ENCODE peak calls at places on chromosomes 12 and 14, in seven cellular contexts. One of them, this sample, is unnamed.

GRCh38 chr12:97017213-97017612 is 110.2 kb downstream of the NEDD1 start:
- DNase-seq in pancreas: no peak
- DNase-seq in astrocyte of the spinal cord: no peak
- DNase-seq in psoas muscle: no peak
- DNase-seq in SK-N-MC: no peak
- DNase-seq in adipocyte: no peak
- DNase-seq in CD8-positive, alpha-beta memory T cell: no peak
- DNase-seq in this sample: no peak

GRCh38 chr14:105093426-105094192 is 28.4 kb upstream of the GPR132 start:
- DNase-seq in pancreas: peak
- DNase-seq in astrocyte of the spinal cord: peak
- DNase-seq in psoas muscle: no peak
- DNase-seq in SK-N-MC: no peak
- DNase-seq in adipocyte: peak
- DNase-seq in CD8-positive, alpha-beta memory T cell: peak
- DNase-seq in this sample: peak

GRCh38 chr14:105287249-105288102 is 13.3 kb downstream of the BRF1 start:
- DNase-seq in pancreas: no peak
- DNase-seq in astrocyte of the spinal cord: no peak
- DNase-seq in psoas muscle: no peak
- DNase-seq in SK-N-MC: no peak
- DNase-seq in adipocyte: no peak
- DNase-seq in CD8-positive, alpha-beta memory T cell: no peak
- DNase-seq in this sample: no peak

GRCh38 chr12:88448337-88448944 is 131.8 kb downstream of the KITLG start:
- DNase-seq in pancreas: no peak
- DNase-seq in astrocyte of the spinal cord: peak
- DNase-seq in psoas muscle: no peak
- DNase-seq in SK-N-MC: no peak
- DNase-seq in adipocyte: no peak
- DNase-seq in CD8-positive, alpha-beta memory T cell: no peak
- DNase-seq in this sample: no peak

GRCh38 chr12:1309610-1310009 is 284.8 kb downstream of the FBXL14 start:
- DNase-seq in pancreas: no peak
- DNase-seq in astrocyte of the spinal cord: no peak
- DNase-seq in psoas muscle: no peak
- DNase-seq in SK-N-MC: no peak
- DNase-seq in adipocyte: no peak
- DNase-seq in CD8-positive, alpha-beta memory T cell: no peak
- DNase-seq in this sample: no peak

GRCh38 chr14:79480212-79480611 is 731.1 kb downstream of the DIO2 start:
- DNase-seq in pancreas: no peak
- DNase-seq in astrocyte of the spinal cord: no peak
- DNase-seq in psoas muscle: no peak
- DNase-seq in SK-N-MC: no peak
- DNase-seq in adipocyte: no peak
- DNase-seq in CD8-positive, alpha-beta memory T cell: no peak
- DNase-seq in this sample: no peak

GRCh38 chr12:71438670-71439361 is 782 bp upstream of the LGR5 start:
- DNase-seq in pancreas: no peak
- DNase-seq in astrocyte of the spinal cord: peak
- DNase-seq in psoas muscle: no peak
- DNase-seq in SK-N-MC: no peak
- DNase-seq in adipocyte: peak
- DNase-seq in CD8-positive, alpha-beta memory T cell: no peak
- DNase-seq in this sample: peak

GRCh38 chr12:86257173-86257572 is 982 bp upstream of the MGAT4C start:
- DNase-seq in pancreas: no peak
- DNase-seq in astrocyte of the spinal cord: no peak
- DNase-seq in psoas muscle: no peak
- DNase-seq in SK-N-MC: no peak
- DNase-seq in adipocyte: no peak
- DNase-seq in CD8-positive, alpha-beta memory T cell: no peak
- DNase-seq in this sample: no peak

GRCh38 chr12:131066207-131066885 is 112.6 kb downstream of the ADGRD1 start:
- DNase-seq in pancreas: no peak
- DNase-seq in astrocyte of the spinal cord: no peak
- DNase-seq in psoas muscle: peak
- DNase-seq in SK-N-MC: no peak
- DNase-seq in adipocyte: no peak
- DNase-seq in CD8-positive, alpha-beta memory T cell: no peak
- DNase-seq in this sample: no peak

GRCh38 chr12:121789800-121790748 is 3.4 kb downstream of the RHOF start:
- DNase-seq in pancreas: no peak
- DNase-seq in astrocyte of the spinal cord: no peak
- DNase-seq in psoas muscle: peak
- DNase-seq in SK-N-MC: no peak
- DNase-seq in adipocyte: no peak
- DNase-seq in CD8-positive, alpha-beta memory T cell: peak
- DNase-seq in this sample: no peak

GRCh38 chr12:4849024-4849594 is 60.6 kb upstream of the KCNA1 start:
- DNase-seq in pancreas: no peak
- DNase-seq in astrocyte of the spinal cord: peak
- DNase-seq in psoas muscle: no peak
- DNase-seq in SK-N-MC: no peak
- DNase-seq in adipocyte: peak
- DNase-seq in CD8-positive, alpha-beta memory T cell: no peak
- DNase-seq in this sample: peak

GRCh38 chr12:84986586-84986985 is 49.5 kb downstream of the TSPAN19 start:
- DNase-seq in pancreas: no peak
- DNase-seq in astrocyte of the spinal cord: no peak
- DNase-seq in psoas muscle: no peak
- DNase-seq in SK-N-MC: no peak
- DNase-seq in adipocyte: no peak
- DNase-seq in CD8-positive, alpha-beta memory T cell: no peak
- DNase-seq in this sample: no peak

GRCh38 chr12:553216-554000 is 93.7 kb downstream of the B4GALNT3 start:
- DNase-seq in pancreas: no peak
- DNase-seq in astrocyte of the spinal cord: no peak
- DNase-seq in psoas muscle: no peak
- DNase-seq in SK-N-MC: no peak
- DNase-seq in adipocyte: no peak
- DNase-seq in CD8-positive, alpha-beta memory T cell: peak
- DNase-seq in this sample: no peak

GRCh38 chr14:101761881-101762529 is 496 bp downstream of the PPP2R5C start:
- DNase-seq in pancreas: peak
- DNase-seq in astrocyte of the spinal cord: no peak
- DNase-seq in psoas muscle: no peak
- DNase-seq in SK-N-MC: no peak
- DNase-seq in adipocyte: peak
- DNase-seq in CD8-positive, alpha-beta memory T cell: peak
- DNase-seq in this sample: no peak

DNA sequence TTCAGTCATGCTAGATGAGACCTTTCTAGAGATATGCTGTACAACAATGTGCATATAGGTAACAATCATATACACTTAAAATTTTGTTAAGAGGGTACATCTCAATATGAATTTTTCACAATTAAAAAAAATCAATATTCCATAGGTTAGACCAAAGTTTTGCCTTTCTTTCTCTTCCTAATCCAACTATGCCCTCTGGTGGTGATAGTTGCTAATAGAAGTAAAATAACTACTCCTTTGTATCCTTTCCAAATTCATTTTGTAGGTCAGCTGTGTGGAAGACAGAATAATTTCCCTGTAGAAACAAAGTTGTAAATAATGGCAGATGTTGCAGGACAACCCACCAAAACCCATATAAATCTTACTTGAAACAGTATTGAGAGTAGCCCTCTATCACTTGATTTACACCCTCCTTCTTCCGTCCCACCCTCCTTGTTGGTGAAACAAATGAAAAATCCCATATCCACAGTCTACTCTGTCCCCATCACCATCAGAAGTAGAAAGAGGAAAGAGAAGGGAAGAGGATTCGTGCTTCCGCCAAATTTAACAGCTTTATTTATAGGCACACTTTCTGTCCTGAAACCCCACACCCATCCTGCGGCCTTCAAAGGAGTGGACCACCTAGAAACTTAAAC is 34.2 kb upstream of the KICS2 start:
- DNase-seq in pancreas: no peak
- DNase-seq in astrocyte of the spinal cord: peak
- DNase-seq in psoas muscle: no peak
- DNase-seq in SK-N-MC: peak
- DNase-seq in adipocyte: peak
- DNase-seq in CD8-positive, alpha-beta memory T cell: peak
- DNase-seq in this sample: peak
- H3K4me3 ChIP-seq in pancreas: no peak
- H3K4me3 ChIP-seq in astrocyte of the spinal cord: no peak
- H3K4me3 ChIP-seq in psoas muscle: no peak
- H3K4me3 ChIP-seq in SK-N-MC: no peak
- H3K4me3 ChIP-seq in adipocyte: no peak
- H3K4me3 ChIP-seq in CD8-positive, alpha-beta memory T cell: no peak
- H3K4me3 ChIP-seq in this sample: no peak

GRCh38 chr12:32894566-32894965 is 2.0 kb downstream of the PKP2 start:
- DNase-seq in pancreas: no peak
- DNase-seq in astrocyte of the spinal cord: no peak
- DNase-seq in psoas muscle: no peak
- DNase-seq in SK-N-MC: no peak
- DNase-seq in adipocyte: no peak
- DNase-seq in CD8-positive, alpha-beta memory T cell: no peak
- DNase-seq in this sample: no peak

GRCh38 chr12:32897276-32897615 is 669 bp upstream of the PKP2 start:
- DNase-seq in pancreas: no peak
- DNase-seq in astrocyte of the spinal cord: no peak
- DNase-seq in psoas muscle: no peak
- DNase-seq in SK-N-MC: no peak
- DNase-seq in adipocyte: no peak
- DNase-seq in CD8-positive, alpha-beta memory T cell: no peak
- DNase-seq in this sample: peak

GRCh38 chr12:32895688-32896437 is 714 bp downstream of the PKP2 start:
- DNase-seq in pancreas: peak
- DNase-seq in astrocyte of the spinal cord: no peak
- DNase-seq in psoas muscle: no peak
- DNase-seq in SK-N-MC: no peak
- DNase-seq in adipocyte: no peak
- DNase-seq in CD8-positive, alpha-beta memory T cell: no peak
- DNase-seq in this sample: no peak

GRCh38 chr12:32897688-32898573 is 1.4 kb upstream of the PKP2 start:
- DNase-seq in pancreas: no peak
- DNase-seq in astrocyte of the spinal cord: no peak
- DNase-seq in psoas muscle: no peak
- DNase-seq in SK-N-MC: no peak
- DNase-seq in adipocyte: no peak
- DNase-seq in CD8-positive, alpha-beta memory T cell: no peak
- DNase-seq in this sample: no peak

DNA sequence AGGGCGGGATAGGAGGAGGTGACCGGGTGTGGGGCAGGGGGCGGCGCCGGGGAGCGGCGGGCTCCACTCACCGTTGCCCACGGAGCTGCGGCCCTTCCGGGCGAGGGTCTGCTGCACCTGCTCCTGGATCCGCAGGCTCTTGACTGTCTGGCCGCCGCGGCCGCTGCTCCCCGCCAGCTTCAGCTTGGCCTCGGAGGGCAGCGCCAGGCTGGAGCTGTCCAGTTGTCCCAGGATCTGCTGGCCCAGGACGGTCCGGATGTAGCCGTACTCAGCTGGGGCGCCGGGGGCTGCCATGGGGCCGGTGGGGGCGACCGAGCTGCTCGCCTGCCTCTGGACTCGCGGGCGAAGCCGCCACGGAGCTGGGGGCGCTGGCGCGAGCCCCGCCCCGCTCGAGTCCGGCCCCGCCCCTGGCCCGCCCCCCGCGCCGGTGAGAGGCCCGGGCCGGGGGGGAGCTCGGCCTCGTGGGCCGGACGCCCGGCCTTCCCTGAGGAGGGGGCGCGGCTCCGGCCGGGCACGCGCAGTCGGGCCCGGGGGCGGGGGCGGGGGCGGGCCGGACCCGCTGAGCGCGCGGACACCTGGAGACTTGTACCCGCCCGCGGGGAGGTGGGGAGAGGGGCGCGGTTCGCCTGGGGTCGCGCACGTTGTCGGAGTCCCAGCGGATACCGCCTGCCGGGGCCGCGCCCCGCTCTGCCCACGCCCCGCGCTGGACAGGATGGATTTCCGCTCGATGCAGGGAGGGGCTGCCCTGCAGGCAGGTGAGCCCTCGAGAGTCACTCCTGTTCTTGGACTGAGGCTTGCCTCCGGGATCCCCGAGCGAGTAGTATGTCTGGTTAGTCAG is at the start of gene PKP2:
- DNase-seq in pancreas: peak
- DNase-seq in astrocyte of the spinal cord: peak
- DNase-seq in psoas muscle: peak
- DNase-seq in SK-N-MC: no peak
- DNase-seq in adipocyte: no peak
- DNase-seq in CD8-positive, alpha-beta memory T cell: no peak
- DNase-seq in this sample: peak
- H3K4me3 ChIP-seq in pancreas: peak
- H3K4me3 ChIP-seq in astrocyte of the spinal cord: peak
- H3K4me3 ChIP-seq in psoas muscle: peak
- H3K4me3 ChIP-seq in SK-N-MC: peak
- H3K4me3 ChIP-seq in adipocyte: peak
- H3K4me3 ChIP-seq in CD8-positive, alpha-beta memory T cell: peak
- H3K4me3 ChIP-seq in this sample: peak

GRCh38 chr12:6278439-6279255 is 31.8 kb upstream of the PLEKHG6 start:
- DNase-seq in pancreas: peak
- DNase-seq in astrocyte of the spinal cord: peak
- DNase-seq in psoas muscle: peak
- DNase-seq in SK-N-MC: no peak
- DNase-seq in adipocyte: peak
- DNase-seq in CD8-positive, alpha-beta memory T cell: peak
- DNase-seq in this sample: peak

GRCh38 chr12:6279631-6280030 is 30.9 kb upstream of the PLEKHG6 start:
- DNase-seq in pancreas: no peak
- DNase-seq in astrocyte of the spinal cord: no peak
- DNase-seq in psoas muscle: no peak
- DNase-seq in SK-N-MC: no peak
- DNase-seq in adipocyte: no peak
- DNase-seq in CD8-positive, alpha-beta memory T cell: no peak
- DNase-seq in this sample: no peak

GRCh38 chr12:6280053-6280469 is 30.4 kb upstream of the PLEKHG6 start:
- DNase-seq in pancreas: peak
- DNase-seq in astrocyte of the spinal cord: peak
- DNase-seq in psoas muscle: no peak
- DNase-seq in SK-N-MC: no peak
- DNase-seq in adipocyte: peak
- DNase-seq in CD8-positive, alpha-beta memory T cell: no peak
- DNase-seq in this sample: peak

GRCh38 chr12:6277982-6278438 is 32.5 kb upstream of the PLEKHG6 start:
- DNase-seq in pancreas: peak
- DNase-seq in astrocyte of the spinal cord: no peak
- DNase-seq in psoas muscle: no peak
- DNase-seq in SK-N-MC: no peak
- DNase-seq in adipocyte: no peak
- DNase-seq in CD8-positive, alpha-beta memory T cell: no peak
- DNase-seq in this sample: no peak

GRCh38 chr12:6279256-6279628 is 31.2 kb upstream of the PLEKHG6 start:
- DNase-seq in pancreas: no peak
- DNase-seq in astrocyte of the spinal cord: no peak
- DNase-seq in psoas muscle: no peak
- DNase-seq in SK-N-MC: no peak
- DNase-seq in adipocyte: no peak
- DNase-seq in CD8-positive, alpha-beta memory T cell: no peak
- DNase-seq in this sample: no peak
- H3K4me3 ChIP-seq in pancreas: peak
- H3K4me3 ChIP-seq in astrocyte of the spinal cord: no peak
- H3K4me3 ChIP-seq in psoas muscle: peak
- H3K4me3 ChIP-seq in SK-N-MC: no peak
- H3K4me3 ChIP-seq in adipocyte: no peak
- H3K4me3 ChIP-seq in CD8-positive, alpha-beta memory T cell: no peak
- H3K4me3 ChIP-seq in this sample: no peak

DNA sequence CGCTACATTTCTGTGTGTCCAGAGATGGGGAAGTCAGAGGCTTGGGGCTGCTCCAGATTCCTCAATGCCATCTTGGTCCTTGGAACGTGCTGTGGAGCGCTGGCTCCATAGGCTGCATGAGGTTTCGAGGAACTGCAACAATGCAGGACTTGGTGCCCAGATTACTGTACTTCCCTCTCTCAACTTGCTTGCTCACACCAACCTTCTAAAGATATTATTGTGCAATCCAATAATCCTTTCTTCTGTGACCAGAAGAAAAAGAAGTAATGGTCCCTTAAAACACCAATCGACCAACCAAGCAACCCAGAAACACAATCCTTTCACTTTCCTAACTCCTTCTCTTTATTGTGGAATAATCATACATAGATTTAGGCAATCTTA is 3.7 kb downstream of the PRICKLE1 start:
- DNase-seq in pancreas: no peak
- DNase-seq in astrocyte of the spinal cord: no peak
- DNase-seq in psoas muscle: no peak
- DNase-seq in SK-N-MC: no peak
- DNase-seq in adipocyte: peak
- DNase-seq in CD8-positive, alpha-beta memory T cell: no peak
- DNase-seq in this sample: no peak
- H3K4me3 ChIP-seq in pancreas: no peak
- H3K4me3 ChIP-seq in astrocyte of the spinal cord: no peak
- H3K4me3 ChIP-seq in psoas muscle: no peak
- H3K4me3 ChIP-seq in SK-N-MC: no peak
- H3K4me3 ChIP-seq in adipocyte: peak
- H3K4me3 ChIP-seq in CD8-positive, alpha-beta memory T cell: no peak
- H3K4me3 ChIP-seq in this sample: no peak